ENCODE peak calls at places on chromosome 4, in nine cellular contexts. K is A673; V is cardiac muscle cell; Y is neural progenitor cell; Q is pancreas; F is ovary; H is CD8-positive, alpha-beta T cell; T is heart right ventricle; I is lower lobe of right lung. W is an unnamed sample. For H3K4me1, the result is how much of the 10 kb centered on the place peaks cover.

GRCh38 chr4:109166126-109166525 is 136.3 kb downstream of the COL25A1 start:
- DNase-seq in F (no peak), Y (no peak), K (no peak), V (no peak), T (no peak), Q (no peak), H (no peak), I (no peak), W (no peak)

GRCh38 chr4:89939464-89939863 is 44.8 kb downstream of the MMRN1 start:
- DNase-seq in T (no peak), V (peak), I (no peak), K (no peak), Y (no peak), Q (no peak), H (no peak), F (no peak), W (no peak)

GRCh38 chr4:131337956-131338355 is 1811.1 kb upstream of the PCDH10 start:
- DNase-seq in Y (no peak), I (no peak), T (no peak), H (no peak), Q (no peak), V (no peak), K (no peak), F (no peak), W (no peak)

GRCh38 chr4:170087163-170087700 is 2.5 kb downstream of the AADAT start:
- DNase-seq in H (no peak), V (no peak), K (peak), Q (no peak), I (no peak), T (no peak), F (no peak), Y (no peak), W (no peak)

GRCh38 chr4:1763550-1764080 is 29.5 kb upstream of the FGFR3 start:
- DNase-seq in I (no peak), T (no peak), K (peak), Q (no peak), F (peak), Y (peak), H (no peak), V (no peak), W (no peak)

GRCh38 chr4:128596844-128597243 is 212.7 kb upstream of the JADE1 start:
- DNase-seq in F (no peak), Y (no peak), Q (no peak), K (no peak), T (no peak), I (no peak), V (no peak), H (no peak), W (no peak)

GRCh38 chr4:134560728-134561127 is 359.1 kb upstream of the PABPC4L start:
- DNase-seq in Y (no peak), I (no peak), H (no peak), T (no peak), V (peak), K (no peak), F (no peak), Q (no peak), W (no peak)

GRCh38 chr4:48032721-48033120 is 16.1 kb downstream of the NIPAL1 start:
- DNase-seq in K (no peak), F (no peak), H (no peak), T (no peak), Q (no peak), V (no peak), I (no peak), Y (no peak), W (no peak)

GRCh38 chr4:20847124-20847747 is 147.0 kb downstream of the PACRGL start:
- DNase-seq in H (no peak), Y (no peak), F (no peak), I (no peak), V (no peak), Q (no peak), T (no peak), K (no peak), W (no peak)

GRCh38 chr4:71126719-71127118 is 133.3 kb downstream of the DCK start:
- DNase-seq in H (no peak), V (no peak), Q (no peak), T (no peak), F (no peak), Y (no peak), K (no peak), I (no peak), W (no peak)

GRCh38 chr4:1873776-1874175 is 2.6 kb downstream of the NSD2 start:
- DNase-seq in Q (no peak), V (no peak), F (no peak), K (no peak), I (peak), T (no peak), H (no peak), Y (no peak), W (no peak)

GRCh38 chr4:152961752-152962117 is 25.6 kb downstream of the FHDC1 start:
- DNase-seq in F (no peak), Q (no peak), T (no peak), Y (no peak), H (no peak), I (no peak), V (no peak), K (no peak), W (no peak)

GRCh38 chr4:42954925-42955669 is 62.6 kb downstream of the GRXCR1 start:
- DNase-seq in Y (no peak), F (no peak), K (no peak), I (no peak), V (no peak), Q (no peak), H (no peak), T (peak), W (no peak)

GRCh38 chr4:44145868-44146267 is 302.7 kb downstream of the KCTD8 start:
- DNase-seq in H (no peak), I (no peak), V (no peak), T (no peak), K (no peak), Q (no peak), Y (no peak), F (no peak), W (no peak)

GRCh38 chr4:118954246-118954645 is 65.6 kb downstream of the SYNPO2 start:
- DNase-seq in Q (no peak), F (no peak), T (no peak), K (peak), V (no peak), Y (no peak), H (no peak), I (no peak), W (no peak)

GRCh38 chr4:89160806-89161205 is 49.5 kb downstream of the TIGD2 start:
- DNase-seq in H (no peak), V (no peak), T (no peak), K (no peak), F (no peak), I (no peak), Y (no peak), Q (no peak), W (no peak)

GRCh38 chr4:36374836-36375511 is 93.6 kb downstream of the DTHD1 start:
- DNase-seq in I (peak), H (no peak), K (no peak), V (no peak), T (no peak), F (no peak), Q (peak), Y (no peak), W (no peak)

GRCh38 chr4:56742080-56742871 is 61.2 kb upstream of the HOPX start:
- DNase-seq in T (no peak), F (no peak), H (no peak), Q (no peak), Y (no peak), I (no peak), K (no peak), V (no peak), W (no peak)

GRCh38 chr4:48913346-48913745 is 6.8 kb upstream of the OCIAD2 start:
- DNase-seq in F (no peak), V (no peak), H (no peak), I (no peak), Y (no peak), Q (no peak), T (no peak), K (peak), W (no peak)

GRCh38 chr4:10613926-10614478 is 70.6 kb downstream of the CLNK start:
- DNase-seq in K (no peak), T (no peak), Q (no peak), Y (no peak), H (no peak), V (no peak), F (no peak), I (no peak), W (no peak)

DNA sequence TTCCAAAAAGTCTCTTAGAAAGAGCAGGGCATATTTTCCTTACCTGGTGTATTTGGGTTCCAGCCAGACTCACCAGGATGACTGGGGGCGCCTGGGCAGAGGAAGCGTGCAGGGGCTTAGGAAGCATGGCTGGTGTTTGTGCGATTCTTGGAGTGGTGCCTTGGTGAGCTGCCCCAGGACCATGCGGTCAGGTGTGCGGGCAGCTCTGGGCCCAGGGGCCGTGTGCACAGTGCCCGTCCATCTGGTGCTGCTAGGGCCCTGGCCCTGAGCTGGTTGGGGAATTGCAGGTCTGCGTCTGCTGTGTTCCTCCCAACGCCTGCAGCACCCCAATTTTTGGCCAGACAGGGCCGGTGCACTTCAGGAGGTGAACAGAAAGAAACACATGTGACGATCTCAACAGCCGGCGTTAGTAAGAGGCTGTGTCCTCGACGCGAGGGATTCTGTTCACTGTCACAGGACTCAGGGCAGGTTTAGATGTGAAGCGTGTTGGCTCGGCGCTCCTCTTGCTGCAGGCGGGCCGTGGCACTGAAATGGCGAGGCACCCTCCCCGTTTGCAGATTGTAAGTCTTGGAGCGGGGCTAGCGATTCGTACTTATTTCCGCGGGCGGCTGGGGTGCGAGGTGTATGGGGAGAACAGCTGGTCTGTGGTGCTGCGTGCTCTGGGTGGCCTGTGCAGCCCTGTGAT is 15.2 kb downstream of the RGS12 start:
- DNase-seq in H (peak), Y (no peak), V (no peak), Q (no peak), T (no peak), I (peak), F (peak), K (no peak), W (no peak)
- H3K4me1 ChIP-seq in H (under half), Y (under half), V (under half), Q (under half), T (under half), I (under half), F (under half), K (under half), W (under half)

DNA sequence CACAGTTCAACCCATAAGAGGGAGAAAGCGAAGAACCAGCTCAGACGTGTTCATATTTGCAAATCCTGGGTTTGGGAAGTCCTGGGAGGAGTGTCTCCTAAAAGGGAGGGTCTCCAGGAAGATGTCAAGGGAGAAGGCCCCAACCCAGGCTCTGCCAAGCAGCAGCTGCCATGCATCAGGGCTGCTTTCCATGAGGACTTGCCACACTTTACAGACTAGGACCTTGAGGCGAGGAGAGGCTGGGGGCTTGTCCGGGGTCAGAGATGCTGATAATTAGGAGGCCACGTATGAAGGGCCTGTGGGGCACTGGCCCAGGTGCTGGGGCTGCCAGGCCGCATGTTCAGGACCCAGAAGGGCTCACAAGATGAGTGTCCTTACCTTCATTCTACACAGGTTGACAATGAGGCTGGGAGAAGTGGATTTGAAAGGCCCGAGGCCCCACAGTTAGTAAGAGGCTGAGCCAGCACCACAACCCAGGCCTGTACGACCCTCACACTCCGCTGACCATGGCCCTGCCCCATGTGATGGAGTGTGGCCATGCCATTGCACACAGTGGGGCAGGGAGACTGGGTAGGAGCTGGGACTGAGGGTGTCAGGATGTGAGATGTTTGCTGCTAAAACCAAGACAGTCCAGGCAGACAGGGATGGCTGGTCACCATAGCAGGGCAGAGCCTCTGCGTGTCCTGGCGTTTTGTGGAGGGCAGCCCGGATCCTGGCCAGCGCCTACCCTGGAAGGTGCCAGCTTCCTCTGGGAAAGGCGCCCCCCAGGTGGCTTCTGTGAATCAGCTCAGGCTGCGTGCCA is 94.8 kb downstream of the PSAPL1 start:
- DNase-seq in Q (no peak), K (no peak), T (no peak), H (no peak), I (peak), F (no peak), Y (no peak), V (no peak), W (no peak)
- H3K4me3 ChIP-seq in Q (no peak), K (no peak), T (no peak), H (no peak), I (no peak), F (no peak), Y (no peak), V (no peak), W (no peak)

DNA sequence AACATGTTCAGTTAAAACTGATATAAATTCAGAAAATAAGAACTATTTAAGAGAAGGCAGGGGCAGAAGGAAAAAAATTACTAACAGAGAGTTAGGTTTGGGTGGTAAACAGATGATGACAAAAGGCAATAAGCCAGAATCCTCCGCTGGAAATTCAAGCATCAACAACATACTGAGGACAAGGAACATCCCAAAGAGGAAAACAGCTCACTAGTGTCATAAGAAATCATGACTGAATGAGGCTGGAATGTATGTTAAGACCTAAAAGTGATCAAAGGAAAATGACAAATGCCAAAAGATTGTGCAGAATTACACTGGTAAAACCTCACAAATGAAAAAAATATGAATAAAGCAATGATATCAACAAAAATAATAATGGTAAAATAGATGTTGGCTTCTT is 88.4 kb downstream of the WDFY3 start:
- DNase-seq in H (no peak), Q (no peak), T (no peak), Y (no peak), K (no peak), I (no peak), F (no peak), V (no peak), W (no peak)
- H3K27ac ChIP-seq in H (no peak), Q (no peak), T (no peak), Y (no peak), K (no peak), I (no peak), F (no peak), V (no peak), W (no peak)

GRCh38 chr4:37890501-37891220 is at the start of gene TBC1D1:
- DNase-seq in Q (peak), K (peak), F (peak), H (peak), T (peak), V (peak), Y (peak), I (peak), W (peak)
- H3K4me1 ChIP-seq in Q (under half), K (under half), F (under half), H (under half), T (under half), V (under half), Y (under half), I (under half), W (under half)

DNA sequence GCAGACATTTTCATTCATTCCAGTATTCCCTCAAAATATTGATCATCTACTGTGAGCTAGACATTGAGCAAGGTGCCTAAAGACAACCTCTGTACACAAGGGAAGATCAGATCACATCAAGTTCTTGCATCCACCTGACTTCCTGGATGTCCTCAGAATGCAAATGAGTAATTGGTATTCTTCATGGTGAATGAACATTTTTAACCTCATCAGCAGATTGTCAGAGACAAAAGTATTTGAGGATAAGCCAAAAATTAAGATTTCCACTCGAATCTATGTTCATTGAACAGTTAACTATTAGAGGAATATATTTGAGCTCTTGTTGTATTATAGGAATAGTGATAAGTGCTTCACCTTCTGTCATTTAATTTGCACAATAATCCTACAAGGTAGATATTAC is 1.3 kb downstream of the SMARCAD1 start:
- DNase-seq in V (no peak), H (no peak), Y (no peak), T (no peak), Q (no peak), I (no peak), K (no peak), F (no peak), W (no peak)
- H3K4me3 ChIP-seq in V (peak), H (peak), Y (peak), T (peak), Q (no peak), I (peak), K (peak), F (no peak), W (peak)

DNA sequence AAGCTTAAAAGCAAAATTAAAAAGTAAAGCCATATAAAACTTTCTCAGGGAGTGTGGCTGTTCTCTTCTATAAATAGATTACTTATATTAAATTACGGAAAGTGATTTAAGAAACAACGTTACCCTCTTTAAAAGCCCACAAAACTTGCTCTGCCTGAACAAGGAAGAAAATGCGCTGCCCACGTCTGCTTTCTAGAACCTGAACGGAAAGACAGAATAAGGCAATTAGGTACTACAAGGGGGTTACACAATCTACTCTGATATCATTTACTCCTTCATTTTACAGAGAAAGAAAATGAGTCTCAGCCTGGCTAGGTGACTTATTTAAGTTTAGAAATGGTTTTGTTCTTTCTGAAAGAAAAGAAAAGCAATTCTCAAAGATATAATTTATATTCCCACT is 147.2 kb downstream of the RNF150 start:
- DNase-seq in I (no peak), V (no peak), H (no peak), Y (no peak), T (no peak), K (no peak), F (no peak), Q (no peak), W (no peak)
- H3K27ac ChIP-seq in I (no peak), V (no peak), H (no peak), Y (no peak), T (peak), K (no peak), F (no peak), Q (no peak), W (no peak)